ENCODE peak calls at places on chromosome 18, in eight cellular contexts. Y, E, A, N, R, Q, U and J are unnamed samples.

GRCh38 chr18:10726198-10727068 is 200.6 kb downstream of the NAPG start:
- DNase-seq in Y (no peak), Q (no peak), A (no peak), N (no peak), R (no peak), U (no peak), E (no peak), J (no peak)

GRCh38 chr18:79797518-79798345 is at the start of gene KCNG2:
- DNase-seq in A (no peak), E (no peak), N (no peak), Y (no peak), Q (peak; percentile 63), R (no peak), U (peak; percentile 72), J (no peak)

GRCh38 chr18:10370716-10371115 is 83.7 kb upstream of the APCDD1 start:
- DNase-seq in E (no peak), Y (no peak), U (no peak), N (no peak), Q (no peak), A (no peak), R (no peak), J (no peak)

GRCh38 chr18:51568151-51568550 is 370.7 kb upstream of the MEX3C start:
- DNase-seq in E (no peak), Y (no peak), A (no peak), U (no peak), Q (no peak), R (no peak), N (no peak), J (no peak)

GRCh38 chr18:43596106-43596712 is 318.9 kb upstream of the SYT4 start:
- DNase-seq in U (no peak), R (no peak), A (no peak), E (no peak), N (no peak), Q (peak; percentile 43), Y (no peak), J (no peak)

GRCh38 chr18:79569720-79570119 is 109.9 kb upstream of the CTDP1 start:
- DNase-seq in N (no peak), U (peak; percentile 57), R (no peak), Q (no peak), A (no peak), E (no peak), Y (peak; percentile 38), J (no peak)

GRCh38 chr18:67109535-67109934 is 407.0 kb downstream of the DSEL start:
- DNase-seq in N (no peak), E (no peak), Y (no peak), U (no peak), Q (no peak), R (no peak), A (no peak), J (no peak)

GRCh38 chr18:76391038-76391437 is 104.0 kb downstream of the ZNF516 start:
- DNase-seq in Q (no peak), Y (no peak), E (no peak), A (no peak), N (no peak), U (no peak), R (no peak), J (no peak)

GRCh38 chr18:66792466-66792865 is 188.6 kb upstream of the CDH19 start:
- DNase-seq in Y (no peak), N (no peak), Q (no peak), E (no peak), A (no peak), R (no peak), U (no peak), J (no peak)

GRCh38 chr18:79416022-79416676 is 20.4 kb downstream of the NFATC1 start:
- DNase-seq in E (no peak), R (no peak), U (peak; percentile 45), A (no peak), Q (no peak), Y (no peak), N (peak; percentile 4), J (no peak)

GRCh38 chr18:69567813-69568488 is 167.3 kb downstream of the DOK6 start:
- DNase-seq in U (no peak), E (no peak), Q (no peak), A (no peak), Y (no peak), R (no peak), N (no peak), J (no peak)

GRCh38 chr18:10476430-10476829 is 22.0 kb downstream of the APCDD1 start:
- DNase-seq in Q (no peak), N (no peak), A (no peak), U (no peak), E (no peak), R (no peak), Y (no peak), J (no peak)

GRCh38 chr18:54358495-54358793 is 738 bp downstream of the C18orf54 start:
- DNase-seq in Y (no peak), N (no peak), Q (no peak), A (no peak), U (no peak), E (no peak), R (peak; percentile 16), J (no peak)

GRCh38 chr18:39519741-39520140 is 1954.1 kb upstream of the CELF4 start:
- DNase-seq in Q (no peak), Y (no peak), R (no peak), E (no peak), N (no peak), U (no peak), A (no peak), J (no peak)

GRCh38 chr18:24397694-24398365 is at the start of gene OSBPL1A:
- DNase-seq in U (peak; percentile 98), Q (peak; percentile 98), A (peak; percentile 66), R (peak; percentile 95), E (peak; percentile 79), Y (peak; percentile 97), N (peak; percentile 93), J (peak; percentile 86)

GRCh38 chr18:79405781-79406575 is 10.2 kb downstream of the NFATC1 start:
- DNase-seq in Q (no peak), E (peak; percentile 87), A (peak; percentile 81), U (peak; percentile 86), N (no peak), Y (peak; percentile 84), R (peak; percentile 54), J (no peak)

GRCh38 chr18:6731197-6731596 is 1.7 kb downstream of the ARHGAP28 start:
- DNase-seq in E (no peak), N (no peak), R (no peak), U (no peak), Q (no peak), A (no peak), Y (no peak), J (no peak)

GRCh38 chr18:78856569-78857200 is 122.9 kb upstream of the SALL3 start:
- DNase-seq in R (no peak), Q (no peak), N (no peak), A (no peak), Y (no peak), U (no peak), E (no peak), J (no peak)

GRCh38 chr18:36284268-36284667 is 13.2 kb upstream of the FHOD3 start:
- DNase-seq in Q (no peak), N (no peak), U (no peak), A (no peak), R (no peak), Y (no peak), E (no peak), J (no peak)

GRCh38 chr18:32441536-32441935 is 29.1 kb downstream of the GAREM1 start:
- DNase-seq in N (no peak), Q (no peak), U (no peak), A (no peak), R (no peak), Y (no peak), E (no peak), J (no peak)

GRCh38 chr18:7918696-7919095 is 351.6 kb downstream of the PTPRM start:
- DNase-seq in Y (no peak), N (no peak), U (no peak), E (no peak), Q (no peak), A (no peak), R (no peak), J (no peak)
- H3K4me1 ChIP-seq in Y (peaks cover 8% of the 10 kb centered on the region), N (peaks cover 36% of the 10 kb centered on the region), U (peaks cover 6% of the 10 kb centered on the region), E (no peaks in the 10 kb centered on the region), Q (peaks cover 25% of the 10 kb centered on the region), A (no peaks in the 10 kb centered on the region), R (peaks cover 45% of the 10 kb centered on the region), J (peaks cover 31% of the 10 kb centered on the region)

GRCh38 chr18:62784966-62785413 is 69.6 kb downstream of the PHLPP1 start:
- DNase-seq in N (peak; percentile 15), A (no peak), Y (no peak), U (no peak), E (no peak), R (no peak), Q (no peak), J (no peak)

GRCh38 chr18:62784338-62784965 is 69.1 kb downstream of the PHLPP1 start:
- DNase-seq in A (no peak), Q (no peak), R (no peak), U (no peak), N (no peak), E (no peak), Y (no peak), J (no peak)

GRCh38 chr18:62781262-62781661 is 65.9 kb downstream of the PHLPP1 start:
- DNase-seq in Q (no peak), N (no peak), R (no peak), E (no peak), Y (no peak), A (no peak), U (no peak), J (no peak)

GRCh38 chr18:62778976-62779869 is 63.9 kb downstream of the PHLPP1 start:
- DNase-seq in U (no peak), Y (no peak), A (no peak), Q (peak; percentile 37), R (no peak), E (no peak), N (no peak), J (no peak)

GRCh38 chr18:62781893-62782292 is 66.6 kb downstream of the PHLPP1 start:
- DNase-seq in R (no peak), A (no peak), N (peak; percentile 23), E (no peak), Q (no peak), U (no peak), Y (no peak), J (peak; percentile 55)
- H3K4me1 ChIP-seq in R (peaks cover 32% of the 10 kb centered on the region), A (peaks cover 6% of the 10 kb centered on the region), N (peaks cover 12% of the 10 kb centered on the region), E (no peaks in the 10 kb centered on the region), Q (peaks cover 18% of the 10 kb centered on the region), U (no peaks in the 10 kb centered on the region), Y (peaks cover 16% of the 10 kb centered on the region), J (peaks cover 31% of the 10 kb centered on the region)

GRCh38 chr18:44783371-44783770 is 102.7 kb downstream of the SETBP1 start:
- DNase-seq in R (no peak), E (no peak), N (no peak), A (no peak), U (no peak), Y (no peak), Q (no peak), J (no peak)
- H3K4me1 ChIP-seq in R (peaks cover 36% of the 10 kb centered on the region), E (no peaks in the 10 kb centered on the region), N (peaks cover 30% of the 10 kb centered on the region), A (no peaks in the 10 kb centered on the region), U (peaks cover 8% of the 10 kb centered on the region), Y (peaks cover 9% of the 10 kb centered on the region), Q (peaks cover 46% of the 10 kb centered on the region), J (no peaks in the 10 kb centered on the region)

GRCh38 chr18:396251-396555 is 104.3 kb downstream of the COLEC12 start:
- DNase-seq in Y (no peak), U (no peak), R (no peak), Q (no peak), A (no peak), E (no peak), N (no peak), J (no peak)
- H3K4me1 ChIP-seq in Y (peaks cover 46% of the 10 kb centered on the region), U (peaks cover 3% of the 10 kb centered on the region), R (peaks cover 27% of the 10 kb centered on the region), Q (peaks cover 12% of the 10 kb centered on the region), A (no peaks in the 10 kb centered on the region), E (no peaks in the 10 kb centered on the region), N (no peaks in the 10 kb centered on the region), J (no peaks in the 10 kb centered on the region)

GRCh38 chr18:45666006-45666405 is 50.7 kb downstream of the SLC14A2 start:
- DNase-seq in R (no peak), Q (peak; percentile 34), A (no peak), Y (no peak), E (no peak), N (no peak), U (no peak), J (no peak)
- H3K4me1 ChIP-seq in R (peaks cover 24% of the 10 kb centered on the region), Q (peaks cover 16% of the 10 kb centered on the region), A (peaks cover 54% of the 10 kb centered on the region), Y (peaks cover 35% of the 10 kb centered on the region), E (peaks cover 59% of the 10 kb centered on the region), N (peaks cover 11% of the 10 kb centered on the region), U (no peaks in the 10 kb centered on the region), J (peaks cover 12% of the 10 kb centered on the region)